ENCODE peak calls at places on chromosomes 3 and 15, in seven cellular contexts. One of them, this sample, is unnamed.
A peak's percentile ranks its signal among the peaks of the same experiment; 100 is the strongest.

GRCh38 chr15:74295800-74296199 is 59.7 kb downstream of the CCDC33 start:
- DNase-seq in DMS53: peak; percentile 22
- DNase-seq in cardiac fibroblast: no peak
- DNase-seq in NCI-H2029: no peak
- DNase-seq in stimulated activated CD8-positive, alpha-beta memory T cell treated with anti-CD3 and anti-CD28 coated beads, Interleukin-15, amount 100 ng/mL, for 4 hours: no peak
- DNase-seq in fibroblast of lung: no peak
- DNase-seq in BE2C: no peak
- DNase-seq in this sample: no peak

GRCh38 chr3:149717391-149718056 is 34.8 kb downstream of the COMMD2 start:
- DNase-seq in fibroblast of lung: peak; percentile 89
- DNase-seq in DMS53: peak; percentile 74
- DNase-seq in cardiac fibroblast: peak; percentile 92
- DNase-seq in BE2C: peak; percentile 49
- DNase-seq in stimulated activated CD8-positive, alpha-beta memory T cell treated with anti-CD3 and anti-CD28 coated beads, Interleukin-15, amount 100 ng/mL, for 4 hours: no peak
- DNase-seq in NCI-H2029: peak; percentile 65
- DNase-seq in this sample: no peak

GRCh38 chr15:90860450-90860849 is 7.9 kb upstream of the FURIN start:
- DNase-seq in cardiac fibroblast: no peak
- DNase-seq in DMS53: peak; percentile 43
- DNase-seq in BE2C: no peak
- DNase-seq in stimulated activated CD8-positive, alpha-beta memory T cell treated with anti-CD3 and anti-CD28 coated beads, Interleukin-15, amount 100 ng/mL, for 4 hours: no peak
- DNase-seq in fibroblast of lung: no peak
- DNase-seq in NCI-H2029: no peak
- DNase-seq in this sample: no peak

GRCh38 chr3:46285931-46286330 is 43.7 kb downstream of the CCR3 start:
- DNase-seq in stimulated activated CD8-positive, alpha-beta memory T cell treated with anti-CD3 and anti-CD28 coated beads, Interleukin-15, amount 100 ng/mL, for 4 hours: no peak
- DNase-seq in DMS53: no peak
- DNase-seq in fibroblast of lung: no peak
- DNase-seq in cardiac fibroblast: no peak
- DNase-seq in NCI-H2029: no peak
- DNase-seq in BE2C: no peak
- DNase-seq in this sample: no peak

GRCh38 chr3:196792771-196793170 is 53.1 kb downstream of the PAK2 start:
- DNase-seq in NCI-H2029: no peak
- DNase-seq in stimulated activated CD8-positive, alpha-beta memory T cell treated with anti-CD3 and anti-CD28 coated beads, Interleukin-15, amount 100 ng/mL, for 4 hours: no peak
- DNase-seq in BE2C: no peak
- DNase-seq in fibroblast of lung: no peak
- DNase-seq in DMS53: no peak
- DNase-seq in cardiac fibroblast: peak; percentile 39
- DNase-seq in this sample: no peak

GRCh38 chr3:107816082-107816481 is 274.7 kb downstream of the CD47 start:
- DNase-seq in stimulated activated CD8-positive, alpha-beta memory T cell treated with anti-CD3 and anti-CD28 coated beads, Interleukin-15, amount 100 ng/mL, for 4 hours: no peak
- DNase-seq in cardiac fibroblast: no peak
- DNase-seq in DMS53: no peak
- DNase-seq in fibroblast of lung: no peak
- DNase-seq in NCI-H2029: no peak
- DNase-seq in BE2C: no peak
- DNase-seq in this sample: no peak

GRCh38 chr3:132593950-132594328 is 3.1 kb upstream of the ACKR4 start:
- DNase-seq in DMS53: no peak
- DNase-seq in cardiac fibroblast: peak; percentile 82
- DNase-seq in fibroblast of lung: peak; percentile 58
- DNase-seq in BE2C: no peak
- DNase-seq in stimulated activated CD8-positive, alpha-beta memory T cell treated with anti-CD3 and anti-CD28 coated beads, Interleukin-15, amount 100 ng/mL, for 4 hours: no peak
- DNase-seq in NCI-H2029: no peak
- DNase-seq in this sample: no peak

GRCh38 chr15:92848852-92849598 is 51.1 kb upstream of the CHD2 start:
- DNase-seq in DMS53: no peak
- DNase-seq in stimulated activated CD8-positive, alpha-beta memory T cell treated with anti-CD3 and anti-CD28 coated beads, Interleukin-15, amount 100 ng/mL, for 4 hours: no peak
- DNase-seq in fibroblast of lung: peak; percentile 92
- DNase-seq in BE2C: no peak
- DNase-seq in cardiac fibroblast: peak; percentile 38
- DNase-seq in NCI-H2029: no peak
- DNase-seq in this sample: no peak

GRCh38 chr3:41053220-41053619 is 146.1 kb upstream of the CTNNB1 start:
- DNase-seq in stimulated activated CD8-positive, alpha-beta memory T cell treated with anti-CD3 and anti-CD28 coated beads, Interleukin-15, amount 100 ng/mL, for 4 hours: no peak
- DNase-seq in DMS53: no peak
- DNase-seq in cardiac fibroblast: no peak
- DNase-seq in NCI-H2029: no peak
- DNase-seq in fibroblast of lung: no peak
- DNase-seq in BE2C: no peak
- DNase-seq in this sample: no peak

GRCh38 chr15:93985173-93985572 is 246.2 kb upstream of the MCTP2 start:
- DNase-seq in fibroblast of lung: no peak
- DNase-seq in cardiac fibroblast: no peak
- DNase-seq in stimulated activated CD8-positive, alpha-beta memory T cell treated with anti-CD3 and anti-CD28 coated beads, Interleukin-15, amount 100 ng/mL, for 4 hours: no peak
- DNase-seq in NCI-H2029: no peak
- DNase-seq in BE2C: no peak
- DNase-seq in DMS53: no peak
- DNase-seq in this sample: no peak

GRCh38 chr3:65922441-65922840 is 116.3 kb downstream of the MAGI1 start:
- DNase-seq in DMS53: no peak
- DNase-seq in fibroblast of lung: no peak
- DNase-seq in NCI-H2029: no peak
- DNase-seq in BE2C: no peak
- DNase-seq in stimulated activated CD8-positive, alpha-beta memory T cell treated with anti-CD3 and anti-CD28 coated beads, Interleukin-15, amount 100 ng/mL, for 4 hours: no peak
- DNase-seq in cardiac fibroblast: peak; percentile 11
- DNase-seq in this sample: no peak

GRCh38 chr3:127961963-127962362 is 46.9 kb downstream of the KBTBD12 start:
- DNase-seq in fibroblast of lung: no peak
- DNase-seq in cardiac fibroblast: peak; percentile 37
- DNase-seq in DMS53: peak; percentile 95
- DNase-seq in stimulated activated CD8-positive, alpha-beta memory T cell treated with anti-CD3 and anti-CD28 coated beads, Interleukin-15, amount 100 ng/mL, for 4 hours: no peak
- DNase-seq in BE2C: peak; percentile 33
- DNase-seq in NCI-H2029: peak; percentile 76
- DNase-seq in this sample: no peak

GRCh38 chr3:193942516-193943055 is 193.4 kb upstream of the HES1 start:
- DNase-seq in BE2C: no peak
- DNase-seq in stimulated activated CD8-positive, alpha-beta memory T cell treated with anti-CD3 and anti-CD28 coated beads, Interleukin-15, amount 100 ng/mL, for 4 hours: no peak
- DNase-seq in DMS53: no peak
- DNase-seq in fibroblast of lung: no peak
- DNase-seq in NCI-H2029: no peak
- DNase-seq in cardiac fibroblast: no peak
- DNase-seq in this sample: no peak

GRCh38 chr3:189393598-189393997 is 221.8 kb downstream of the TPRG1 start:
- DNase-seq in cardiac fibroblast: peak; percentile 63
- DNase-seq in DMS53: no peak
- DNase-seq in stimulated activated CD8-positive, alpha-beta memory T cell treated with anti-CD3 and anti-CD28 coated beads, Interleukin-15, amount 100 ng/mL, for 4 hours: no peak
- DNase-seq in NCI-H2029: no peak
- DNase-seq in BE2C: no peak
- DNase-seq in fibroblast of lung: peak; percentile 63
- DNase-seq in this sample: no peak

GRCh38 chr15:99435761-99436346 is 129.9 kb upstream of the MEF2A start:
- DNase-seq in stimulated activated CD8-positive, alpha-beta memory T cell treated with anti-CD3 and anti-CD28 coated beads, Interleukin-15, amount 100 ng/mL, for 4 hours: no peak
- DNase-seq in fibroblast of lung: no peak
- DNase-seq in DMS53: no peak
- DNase-seq in cardiac fibroblast: no peak
- DNase-seq in NCI-H2029: no peak
- DNase-seq in BE2C: peak; percentile 2
- DNase-seq in this sample: no peak